ENCODE peak calls at places on chromosomes 4 and X, in ten cellular contexts. One of them, this sample, is unnamed.

GRCh38 chr4:112189754-112190153 is 41.8 kb upstream of the AP1AR start:
- DNase-seq in AG10803: peak; percentile 20
- DNase-seq in lower leg skin: no peak
- DNase-seq in thoracic aorta: no peak
- DNase-seq in GM23338: peak; percentile 31
- DNase-seq in pancreas: no peak
- DNase-seq in hepatocyte: no peak
- DNase-seq in ovary: no peak
- DNase-seq in left ventricle myocardium inferior: no peak
- DNase-seq in astrocyte of the spinal cord: no peak
- DNase-seq in this sample: no peak

GRCh38 chr4:148216321-148216720 is 225.9 kb downstream of the NR3C2 start:
- DNase-seq in hepatocyte: no peak
- DNase-seq in GM23338: no peak
- DNase-seq in astrocyte of the spinal cord: no peak
- DNase-seq in AG10803: no peak
- DNase-seq in pancreas: peak; percentile 24
- DNase-seq in ovary: no peak
- DNase-seq in thoracic aorta: no peak
- DNase-seq in lower leg skin: no peak
- DNase-seq in left ventricle myocardium inferior: no peak
- DNase-seq in this sample: no peak

GRCh38 chr4:1549638-1550035 is 134.5 kb downstream of the FAM53A start:
- DNase-seq in left ventricle myocardium inferior: no peak
- DNase-seq in lower leg skin: no peak
- DNase-seq in AG10803: no peak
- DNase-seq in hepatocyte: no peak
- DNase-seq in GM23338: no peak
- DNase-seq in pancreas: no peak
- DNase-seq in astrocyte of the spinal cord: no peak
- DNase-seq in ovary: no peak
- DNase-seq in thoracic aorta: no peak
- DNase-seq in this sample: no peak

GRCh38 chr4:89572224-89572858 is 264.6 kb downstream of the SNCA start:
- DNase-seq in GM23338: peak; percentile 10
- DNase-seq in astrocyte of the spinal cord: peak; percentile 18
- DNase-seq in lower leg skin: no peak
- DNase-seq in ovary: no peak
- DNase-seq in AG10803: no peak
- DNase-seq in pancreas: no peak
- DNase-seq in hepatocyte: peak; percentile 35
- DNase-seq in left ventricle myocardium inferior: no peak
- DNase-seq in thoracic aorta: no peak
- DNase-seq in this sample: no peak

GRCh38 chr4:6349896-6350295 is 80.2 kb downstream of the WFS1 start:
- DNase-seq in lower leg skin: no peak
- DNase-seq in left ventricle myocardium inferior: no peak
- DNase-seq in thoracic aorta: no peak
- DNase-seq in GM23338: no peak
- DNase-seq in hepatocyte: no peak
- DNase-seq in astrocyte of the spinal cord: peak; percentile 4
- DNase-seq in pancreas: no peak
- DNase-seq in AG10803: no peak
- DNase-seq in ovary: no peak
- DNase-seq in this sample: no peak

GRCh38 chr4:100823066-100823992 is 305.5 kb upstream of the EMCN start:
- DNase-seq in GM23338: no peak
- DNase-seq in thoracic aorta: no peak
- DNase-seq in ovary: no peak
- DNase-seq in pancreas: no peak
- DNase-seq in hepatocyte: no peak
- DNase-seq in astrocyte of the spinal cord: no peak
- DNase-seq in lower leg skin: no peak
- DNase-seq in left ventricle myocardium inferior: no peak
- DNase-seq in AG10803: peak; percentile 16
- DNase-seq in this sample: no peak

GRCh38 chr4:173420324-173420752 is 21.4 kb upstream of the SCRG1 start:
- DNase-seq in ovary: no peak
- DNase-seq in astrocyte of the spinal cord: peak; percentile 56
- DNase-seq in pancreas: no peak
- DNase-seq in lower leg skin: no peak
- DNase-seq in AG10803: peak; percentile 33
- DNase-seq in hepatocyte: no peak
- DNase-seq in thoracic aorta: no peak
- DNase-seq in left ventricle myocardium inferior: no peak
- DNase-seq in GM23338: peak; percentile 52
- DNase-seq in this sample: no peak

GRCh38 chr4:675036-675804 is 878 bp downstream of the MYL5 start:
- DNase-seq in hepatocyte: no peak
- DNase-seq in thoracic aorta: no peak
- DNase-seq in GM23338: no peak
- DNase-seq in ovary: peak; percentile 62
- DNase-seq in pancreas: no peak
- DNase-seq in left ventricle myocardium inferior: peak; percentile 33
- DNase-seq in astrocyte of the spinal cord: no peak
- DNase-seq in lower leg skin: no peak
- DNase-seq in AG10803: peak; percentile 21
- DNase-seq in this sample: peak; percentile 47

GRCh38 chrX:56800801-56801200 is 71.8 kb downstream of the NBDY start:
- DNase-seq in astrocyte of the spinal cord: no peak
- DNase-seq in left ventricle myocardium inferior: no peak
- DNase-seq in lower leg skin: no peak
- DNase-seq in GM23338: no peak
- DNase-seq in hepatocyte: no peak
- DNase-seq in pancreas: no peak
- DNase-seq in thoracic aorta: no peak
- DNase-seq in ovary: no peak
- DNase-seq in AG10803: no peak
- DNase-seq in this sample: no peak

GRCh38 chr4:52173470-52174055 is 122.5 kb downstream of the SPATA18 start:
- DNase-seq in left ventricle myocardium inferior: peak; percentile 64
- DNase-seq in astrocyte of the spinal cord: no peak
- DNase-seq in hepatocyte: no peak
- DNase-seq in lower leg skin: peak; percentile 43
- DNase-seq in pancreas: no peak
- DNase-seq in AG10803: peak; percentile 78
- DNase-seq in ovary: peak; percentile 70
- DNase-seq in thoracic aorta: no peak
- DNase-seq in GM23338: no peak
- DNase-seq in this sample: no peak

GRCh38 chr4:26858947-26859401 is 1.7 kb upstream of the STIM2 start:
- DNase-seq in AG10803: no peak
- DNase-seq in hepatocyte: no peak
- DNase-seq in GM23338: no peak
- DNase-seq in ovary: no peak
- DNase-seq in pancreas: no peak
- DNase-seq in thoracic aorta: no peak
- DNase-seq in astrocyte of the spinal cord: no peak
- DNase-seq in left ventricle myocardium inferior: no peak
- DNase-seq in lower leg skin: no peak
- DNase-seq in this sample: no peak

GRCh38 chr4:17153572-17153971 is 255.1 kb upstream of the LDB2 start:
- DNase-seq in AG10803: no peak
- DNase-seq in lower leg skin: no peak
- DNase-seq in pancreas: no peak
- DNase-seq in left ventricle myocardium inferior: no peak
- DNase-seq in GM23338: peak; percentile 51
- DNase-seq in thoracic aorta: no peak
- DNase-seq in ovary: no peak
- DNase-seq in hepatocyte: no peak
- DNase-seq in astrocyte of the spinal cord: no peak
- DNase-seq in this sample: no peak

GRCh38 chr4:17152941-17153340 is 254.5 kb upstream of the LDB2 start:
- DNase-seq in ovary: no peak
- DNase-seq in pancreas: no peak
- DNase-seq in left ventricle myocardium inferior: no peak
- DNase-seq in astrocyte of the spinal cord: no peak
- DNase-seq in lower leg skin: no peak
- DNase-seq in AG10803: no peak
- DNase-seq in GM23338: no peak
- DNase-seq in thoracic aorta: no peak
- DNase-seq in hepatocyte: no peak
- DNase-seq in this sample: no peak

DNA sequence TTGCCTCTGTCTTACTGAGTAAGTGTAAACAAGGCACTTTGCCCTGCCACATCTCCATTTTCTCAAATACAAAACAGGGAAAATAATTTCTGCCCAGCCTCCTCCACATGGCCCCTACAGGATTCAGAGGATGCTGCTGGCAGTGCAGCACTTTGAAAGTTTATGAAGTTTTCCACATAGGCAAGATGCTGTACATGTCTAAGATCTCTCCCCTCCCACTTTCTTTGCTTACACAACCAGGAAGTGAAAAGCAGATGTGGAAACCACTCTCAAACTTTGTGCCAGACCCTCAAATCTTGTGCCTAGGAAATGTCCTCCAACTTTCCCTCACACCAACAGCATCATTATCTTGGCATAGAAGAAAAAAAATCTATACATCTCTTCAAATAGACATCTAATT is 257.0 kb upstream of the LDB2 start:
- DNase-seq in hepatocyte: no peak
- DNase-seq in left ventricle myocardium inferior: no peak
- DNase-seq in GM23338: no peak
- DNase-seq in thoracic aorta: no peak
- DNase-seq in AG10803: peak; percentile 58
- DNase-seq in lower leg skin: no peak
- DNase-seq in pancreas: no peak
- DNase-seq in ovary: no peak
- DNase-seq in astrocyte of the spinal cord: no peak
- DNase-seq in this sample: no peak
- TF ChIP-seq CTCF in hepatocyte: no peak
- TF ChIP-seq CTCF in left ventricle myocardium inferior: no peak
- TF ChIP-seq CTCF in GM23338: no peak
- TF ChIP-seq CTCF in thoracic aorta: no peak
- TF ChIP-seq CTCF in AG10803: peak; percentile 6
- TF ChIP-seq CTCF in lower leg skin: no peak
- TF ChIP-seq CTCF in pancreas: no peak
- TF ChIP-seq CTCF in ovary: no peak
- TF ChIP-seq CTCF in astrocyte of the spinal cord: no peak
- TF ChIP-seq CTCF in this sample: no peak

GRCh38 chr4:3485011-3485881 is 22.1 kb downstream of the DOK7 start:
- DNase-seq in ovary: no peak
- DNase-seq in thoracic aorta: no peak
- DNase-seq in pancreas: no peak
- DNase-seq in left ventricle myocardium inferior: no peak
- DNase-seq in astrocyte of the spinal cord: no peak
- DNase-seq in GM23338: no peak
- DNase-seq in hepatocyte: no peak
- DNase-seq in AG10803: no peak
- DNase-seq in lower leg skin: no peak
- DNase-seq in this sample: no peak
- H3K4me3 ChIP-seq in ovary: no peak overlapping the region
- H3K4me3 ChIP-seq in thoracic aorta: peak overlapping the region; percentile 11
- H3K4me3 ChIP-seq in pancreas: no peak overlapping the region
- H3K4me3 ChIP-seq in left ventricle myocardium inferior: peak overlapping the region; percentile 25
- H3K4me3 ChIP-seq in astrocyte of the spinal cord: no peak overlapping the region
- H3K4me3 ChIP-seq in GM23338: no peak overlapping the region
- H3K4me3 ChIP-seq in hepatocyte: no peak overlapping the region
- H3K4me3 ChIP-seq in AG10803: no peak overlapping the region
- H3K4me3 ChIP-seq in lower leg skin: no peak overlapping the region
- H3K4me3 ChIP-seq in this sample: peak overlapping the region; percentile 3

GRCh38 chrX:153783378-153784013 is 2.7 kb downstream of the SRPK3 start:
- DNase-seq in GM23338: no peak
- DNase-seq in thoracic aorta: no peak
- DNase-seq in astrocyte of the spinal cord: no peak
- DNase-seq in lower leg skin: no peak
- DNase-seq in left ventricle myocardium inferior: no peak
- DNase-seq in ovary: no peak
- DNase-seq in AG10803: no peak
- DNase-seq in hepatocyte: no peak
- DNase-seq in pancreas: no peak
- DNase-seq in this sample: no peak

GRCh38 chrX:153782871-153783270 is 2.0 kb downstream of the SRPK3 start:
- DNase-seq in left ventricle myocardium inferior: no peak
- DNase-seq in GM23338: no peak
- DNase-seq in AG10803: no peak
- DNase-seq in thoracic aorta: no peak
- DNase-seq in astrocyte of the spinal cord: no peak
- DNase-seq in hepatocyte: no peak
- DNase-seq in ovary: no peak
- DNase-seq in pancreas: no peak
- DNase-seq in lower leg skin: no peak
- DNase-seq in this sample: no peak

GRCh38 chrX:153781428-153782047 is 697 bp downstream of the SRPK3 start:
- DNase-seq in astrocyte of the spinal cord: no peak
- DNase-seq in thoracic aorta: no peak
- DNase-seq in left ventricle myocardium inferior: peak; percentile 32
- DNase-seq in pancreas: no peak
- DNase-seq in AG10803: no peak
- DNase-seq in lower leg skin: no peak
- DNase-seq in GM23338: no peak
- DNase-seq in hepatocyte: no peak
- DNase-seq in ovary: no peak
- DNase-seq in this sample: no peak

GRCh38 chrX:153780678-153781427 is at the start of gene SRPK3:
- DNase-seq in lower leg skin: no peak
- DNase-seq in AG10803: no peak
- DNase-seq in pancreas: no peak
- DNase-seq in hepatocyte: no peak
- DNase-seq in thoracic aorta: no peak
- DNase-seq in left ventricle myocardium inferior: peak; percentile 33
- DNase-seq in GM23338: no peak
- DNase-seq in ovary: peak; percentile 68
- DNase-seq in astrocyte of the spinal cord: peak; percentile 16
- DNase-seq in this sample: no peak

GRCh38 chrX:153782324-153782723 is 1.5 kb downstream of the SRPK3 start:
- DNase-seq in left ventricle myocardium inferior: no peak
- DNase-seq in AG10803: no peak
- DNase-seq in astrocyte of the spinal cord: no peak
- DNase-seq in lower leg skin: no peak
- DNase-seq in thoracic aorta: no peak
- DNase-seq in GM23338: peak; percentile 56
- DNase-seq in pancreas: no peak
- DNase-seq in hepatocyte: no peak
- DNase-seq in ovary: no peak
- DNase-seq in this sample: no peak
- TF ChIP-seq CTCF in left ventricle myocardium inferior: no peak
- TF ChIP-seq CTCF in AG10803: no peak
- TF ChIP-seq CTCF in astrocyte of the spinal cord: peak; percentile 6
- TF ChIP-seq CTCF in lower leg skin: no peak
- TF ChIP-seq CTCF in thoracic aorta: no peak
- TF ChIP-seq CTCF in GM23338: peak; percentile 61
- TF ChIP-seq CTCF in pancreas: no peak
- TF ChIP-seq CTCF in hepatocyte: no peak
- TF ChIP-seq CTCF in ovary: no peak
- TF ChIP-seq CTCF in this sample: no peak

GRCh38 chr4:102439835-102440234 is 61.3 kb upstream of the NFKB1 start:
- DNase-seq in thoracic aorta: no peak
- DNase-seq in ovary: no peak
- DNase-seq in GM23338: no peak
- DNase-seq in pancreas: no peak
- DNase-seq in AG10803: peak; percentile 92
- DNase-seq in left ventricle myocardium inferior: no peak
- DNase-seq in astrocyte of the spinal cord: peak; percentile 49
- DNase-seq in lower leg skin: peak; percentile 24
- DNase-seq in hepatocyte: peak; percentile 39
- DNase-seq in this sample: no peak
- H3K4me3 ChIP-seq in thoracic aorta: no peak overlapping the region
- H3K4me3 ChIP-seq in ovary: no peak overlapping the region
- H3K4me3 ChIP-seq in GM23338: no peak overlapping the region
- H3K4me3 ChIP-seq in pancreas: no peak overlapping the region
- H3K4me3 ChIP-seq in AG10803: peak overlapping the region; percentile 29
- H3K4me3 ChIP-seq in left ventricle myocardium inferior: no peak overlapping the region
- H3K4me3 ChIP-seq in astrocyte of the spinal cord: no peak overlapping the region
- H3K4me3 ChIP-seq in lower leg skin: no peak overlapping the region
- H3K4me3 ChIP-seq in hepatocyte: no peak overlapping the region
- H3K4me3 ChIP-seq in this sample: no peak overlapping the region

GRCh38 chr4:56048621-56049427 is 100.1 kb downstream of the CEP135 start:
- DNase-seq in hepatocyte: peak; percentile 91
- DNase-seq in GM23338: peak; percentile 80
- DNase-seq in astrocyte of the spinal cord: peak; percentile 59
- DNase-seq in thoracic aorta: no peak
- DNase-seq in lower leg skin: peak; percentile 15
- DNase-seq in ovary: peak; percentile 57
- DNase-seq in pancreas: peak; percentile 9
- DNase-seq in AG10803: peak; percentile 31
- DNase-seq in left ventricle myocardium inferior: peak; percentile 27
- DNase-seq in this sample: no peak
- TF ChIP-seq CTCF in hepatocyte: peak; percentile 33
- TF ChIP-seq CTCF in GM23338: peak; percentile 27
- TF ChIP-seq CTCF in astrocyte of the spinal cord: peak; percentile 45
- TF ChIP-seq CTCF in thoracic aorta: no peak
- TF ChIP-seq CTCF in lower leg skin: no peak
- TF ChIP-seq CTCF in ovary: no peak
- TF ChIP-seq CTCF in pancreas: no peak
- TF ChIP-seq CTCF in AG10803: peak; percentile 11
- TF ChIP-seq CTCF in left ventricle myocardium inferior: peak; percentile 46
- TF ChIP-seq CTCF in this sample: no peak